ENCODE peak calls at places on chromosomes 16 and 17, in four cellular contexts. X is HuH-7, H is heart right ventricle, Y is NCI-H187. C is an unnamed sample.

GRCh38 chr17:64326420-64327054 is 63.5 kb upstream of the TEX2 start:
- DNase-seq in X (peak), H (peak), Y (no peak), C (peak)

GRCh38 chr16:87432330-87432915 is 40.3 kb downstream of the MAP1LC3B start:
- DNase-seq in X (no peak), H (no peak), Y (no peak), C (no peak)

GRCh38 chr16:89103781-89104180 is 10.1 kb downstream of the ACSF3 start:
- DNase-seq in X (no peak), H (no peak), Y (no peak), C (no peak)

GRCh38 chr16:3013998-3014690 is 1.4 kb downstream of the CLDN9 start:
- DNase-seq in X (no peak), H (no peak), Y (no peak), C (no peak)

GRCh38 chr16:14344945-14345344 is 273.8 kb downstream of the MRTFB start:
- DNase-seq in X (no peak), H (no peak), Y (no peak), C (no peak)

GRCh38 chr17:63293310-63293709 is 152.8 kb downstream of the CYB561 start:
- DNase-seq in X (no peak), H (no peak), Y (no peak), C (no peak)

GRCh38 chr16:87169509-87169985 is 147.6 kb downstream of the C16orf95 start:
- DNase-seq in X (no peak), H (no peak), Y (no peak), C (peak)

GRCh38 chr17:63434951-63435571 is 11.0 kb downstream of the CYB561 start:
- DNase-seq in X (no peak), H (peak), Y (no peak), C (no peak)

GRCh38 chr17:73293480-73293911 is 18.3 kb downstream of the CDC42EP4 start:
- DNase-seq in X (no peak), H (no peak), Y (no peak), C (no peak)

GRCh38 chr16:10213748-10214147 is 31.5 kb upstream of the GRIN2A start:
- DNase-seq in X (no peak), H (no peak), Y (no peak), C (no peak)

GRCh38 chr17:82449136-82449882 is 1.2 kb downstream of the CYBC1 start:
- DNase-seq in X (no peak), H (peak), Y (no peak), C (no peak)

GRCh38 chr17:16486373-16487250 is 5.4 kb downstream of the LRRC75A start:
- DNase-seq in X (no peak), H (peak), Y (peak), C (no peak)

C was measured in HepG2.